ENCODE peak calls at places on chromosome 6, in six cellular contexts. One of them, this sample, is unnamed. For H3K36me3, the result is how much of the 10 kb centered on the place peaks cover.

GRCh38 chr6:108407952-108408351 is 113.1 kb downstream of the AFG1L start:
- DNase-seq in HepG2: no peak
- DNase-seq in H1: no peak
- DNase-seq in sigmoid colon: no peak
- DNase-seq in HCT116: no peak
- DNase-seq in transverse colon: no peak
- DNase-seq in this sample: no peak

GRCh38 chr6:37650071-37650481 is 47.6 kb downstream of the MDGA1 start:
- DNase-seq in transverse colon: no peak
- DNase-seq in H1: peak
- DNase-seq in HepG2: peak
- DNase-seq in HCT116: no peak
- DNase-seq in sigmoid colon: no peak
- DNase-seq in this sample: no peak

GRCh38 chr6:6752129-6752528 is 163.6 kb downstream of the LY86 start:
- DNase-seq in HepG2: no peak
- DNase-seq in transverse colon: peak
- DNase-seq in HCT116: no peak
- DNase-seq in sigmoid colon: no peak
- DNase-seq in H1: no peak
- DNase-seq in this sample: no peak

GRCh38 chr6:139288496-139289040 is 3.2 kb downstream of the TXLNB start:
- DNase-seq in HCT116: no peak
- DNase-seq in HepG2: no peak
- DNase-seq in transverse colon: no peak
- DNase-seq in H1: no peak
- DNase-seq in sigmoid colon: no peak
- DNase-seq in this sample: no peak

GRCh38 chr6:37052027-37052628 is 46.7 kb downstream of the FGD2 start:
- DNase-seq in HepG2: peak
- DNase-seq in transverse colon: no peak
- DNase-seq in H1: peak
- DNase-seq in HCT116: no peak
- DNase-seq in sigmoid colon: peak
- DNase-seq in this sample: no peak

GRCh38 chr6:39929733-39930461 is 4.4 kb downstream of the MOCS1 start:
- DNase-seq in H1: no peak
- DNase-seq in HCT116: no peak
- DNase-seq in transverse colon: no peak
- DNase-seq in sigmoid colon: no peak
- DNase-seq in HepG2: peak
- DNase-seq in this sample: no peak

GRCh38 chr6:117397536-117398227 is 28.1 kb downstream of the ROS1 start:
- DNase-seq in transverse colon: no peak
- DNase-seq in HepG2: no peak
- DNase-seq in sigmoid colon: no peak
- DNase-seq in HCT116: no peak
- DNase-seq in H1: no peak
- DNase-seq in this sample: no peak

GRCh38 chr6:39260953-39261352 is 31.7 kb upstream of the KCNK5 start:
- DNase-seq in HepG2: no peak
- DNase-seq in sigmoid colon: no peak
- DNase-seq in HCT116: no peak
- DNase-seq in H1: no peak
- DNase-seq in transverse colon: no peak
- DNase-seq in this sample: no peak

GRCh38 chr6:44253307-44254101 is 3.8 kb downstream of the SLC35B2 start:
- DNase-seq in HepG2: peak
- DNase-seq in sigmoid colon: no peak
- DNase-seq in HCT116: no peak
- DNase-seq in H1: peak
- DNase-seq in transverse colon: peak
- DNase-seq in this sample: peak

GRCh38 chr6:44254957-44255808 is 2.1 kb downstream of the SLC35B2 start:
- DNase-seq in sigmoid colon: no peak
- DNase-seq in transverse colon: no peak
- DNase-seq in HCT116: no peak
- DNase-seq in HepG2: no peak
- DNase-seq in H1: peak
- DNase-seq in this sample: no peak

GRCh38 chr6:44256291-44257006 is 879 bp downstream of the SLC35B2 start:
- DNase-seq in HCT116: no peak
- DNase-seq in HepG2: no peak
- DNase-seq in sigmoid colon: no peak
- DNase-seq in transverse colon: peak
- DNase-seq in H1: peak
- DNase-seq in this sample: peak

GRCh38 chr6:44255848-44256247 is 1.5 kb downstream of the SLC35B2 start:
- DNase-seq in transverse colon: no peak
- DNase-seq in sigmoid colon: no peak
- DNase-seq in HepG2: no peak
- DNase-seq in H1: no peak
- DNase-seq in HCT116: no peak
- DNase-seq in this sample: no peak

GRCh38 chr6:44254201-44254956 is 2.9 kb downstream of the SLC35B2 start:
- DNase-seq in transverse colon: no peak
- DNase-seq in sigmoid colon: no peak
- DNase-seq in HCT116: no peak
- DNase-seq in H1: peak
- DNase-seq in HepG2: no peak
- DNase-seq in this sample: no peak
- TF ChIP-seq POLR2AphosphoS5 in transverse colon: no peak
- TF ChIP-seq POLR2AphosphoS5 in sigmoid colon: no peak
- TF ChIP-seq POLR2AphosphoS5 in HCT116: no peak
- TF ChIP-seq POLR2AphosphoS5 in H1: peak
- TF ChIP-seq POLR2AphosphoS5 in HepG2: peak
- TF ChIP-seq POLR2AphosphoS5 in this sample: no peak

GRCh38 chr6:30894381-30894780 is 10.1 kb downstream of the DDR1 start:
- DNase-seq in sigmoid colon: no peak
- DNase-seq in transverse colon: no peak
- DNase-seq in H1: no peak
- DNase-seq in HepG2: no peak
- DNase-seq in HCT116: no peak
- DNase-seq in this sample: no peak
- H3K36me3 ChIP-seq in sigmoid colon: half or more
- H3K36me3 ChIP-seq in transverse colon: under half
- H3K36me3 ChIP-seq in H1: half or more
- H3K36me3 ChIP-seq in HepG2: under half
- H3K36me3 ChIP-seq in HCT116: half or more
- H3K36me3 ChIP-seq in this sample: half or more

GRCh38 chr6:41450581-41450980 is 95.6 kb upstream of the FOXP4 start:
- DNase-seq in sigmoid colon: no peak
- DNase-seq in transverse colon: no peak
- DNase-seq in HepG2: no peak
- DNase-seq in HCT116: no peak
- DNase-seq in H1: no peak
- DNase-seq in this sample: no peak

GRCh38 chr6:41453232-41453631 is 92.9 kb upstream of the FOXP4 start:
- DNase-seq in transverse colon: no peak
- DNase-seq in HCT116: no peak
- DNase-seq in HepG2: no peak
- DNase-seq in sigmoid colon: no peak
- DNase-seq in H1: no peak
- DNase-seq in this sample: no peak

GRCh38 chr6:41452763-41453162 is 93.4 kb upstream of the FOXP4 start:
- DNase-seq in H1: no peak
- DNase-seq in sigmoid colon: no peak
- DNase-seq in transverse colon: no peak
- DNase-seq in HCT116: no peak
- DNase-seq in HepG2: no peak
- DNase-seq in this sample: no peak

GRCh38 chr6:41451039-41451438 is 95.1 kb upstream of the FOXP4 start:
- DNase-seq in transverse colon: no peak
- DNase-seq in H1: no peak
- DNase-seq in HepG2: no peak
- DNase-seq in HCT116: no peak
- DNase-seq in sigmoid colon: no peak
- DNase-seq in this sample: peak

GRCh38 chr6:41451515-41452163 is 94.5 kb upstream of the FOXP4 start:
- DNase-seq in transverse colon: no peak
- DNase-seq in H1: no peak
- DNase-seq in HCT116: no peak
- DNase-seq in sigmoid colon: peak
- DNase-seq in HepG2: no peak
- DNase-seq in this sample: no peak
- TF ChIP-seq POLR2AphosphoS5 in transverse colon: peak
- TF ChIP-seq POLR2AphosphoS5 in H1: no peak
- TF ChIP-seq POLR2AphosphoS5 in HCT116: no peak
- TF ChIP-seq POLR2AphosphoS5 in sigmoid colon: peak
- TF ChIP-seq POLR2AphosphoS5 in HepG2: no peak
- TF ChIP-seq POLR2AphosphoS5 in this sample: no peak

DNA sequence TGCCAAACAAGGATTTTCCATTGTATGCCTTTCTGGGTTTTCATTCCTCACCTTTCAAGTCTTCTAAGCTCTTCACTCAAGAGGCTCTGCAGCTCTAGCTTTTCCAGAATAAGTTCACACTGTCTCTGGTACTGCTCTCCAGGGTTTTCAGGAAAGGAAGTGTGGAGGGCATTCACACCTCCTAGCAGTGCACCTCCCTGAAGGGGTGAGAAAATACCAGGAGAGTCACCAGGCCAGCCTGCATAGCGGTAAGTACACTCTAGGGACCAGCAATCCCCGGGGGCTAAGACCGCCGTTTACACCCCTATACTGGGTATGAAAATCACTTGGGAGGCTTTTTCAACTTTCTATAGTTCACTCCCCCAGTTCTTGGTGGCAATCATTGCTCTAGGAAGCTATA is 67.9 kb upstream of the ASF1A start:
- DNase-seq in sigmoid colon: no peak
- DNase-seq in HepG2: no peak
- DNase-seq in H1: no peak
- DNase-seq in transverse colon: no peak
- DNase-seq in HCT116: no peak
- DNase-seq in this sample: no peak
- H3K36me3 ChIP-seq in sigmoid colon: half or more
- H3K36me3 ChIP-seq in HepG2: under half
- H3K36me3 ChIP-seq in H1: under half
- H3K36me3 ChIP-seq in transverse colon: under half
- H3K36me3 ChIP-seq in HCT116: under half
- H3K36me3 ChIP-seq in this sample: half or more

GRCh38 chr6:21947751-21948386 is 349.0 kb downstream of the PRL start:
- DNase-seq in H1: no peak
- DNase-seq in transverse colon: no peak
- DNase-seq in HCT116: no peak
- DNase-seq in HepG2: no peak
- DNase-seq in sigmoid colon: no peak
- DNase-seq in this sample: no peak
- TF ChIP-seq POLR2AphosphoS5 in H1: no peak
- TF ChIP-seq POLR2AphosphoS5 in transverse colon: no peak
- TF ChIP-seq POLR2AphosphoS5 in HCT116: no peak
- TF ChIP-seq POLR2AphosphoS5 in HepG2: no peak
- TF ChIP-seq POLR2AphosphoS5 in sigmoid colon: no peak
- TF ChIP-seq POLR2AphosphoS5 in this sample: no peak

DNA sequence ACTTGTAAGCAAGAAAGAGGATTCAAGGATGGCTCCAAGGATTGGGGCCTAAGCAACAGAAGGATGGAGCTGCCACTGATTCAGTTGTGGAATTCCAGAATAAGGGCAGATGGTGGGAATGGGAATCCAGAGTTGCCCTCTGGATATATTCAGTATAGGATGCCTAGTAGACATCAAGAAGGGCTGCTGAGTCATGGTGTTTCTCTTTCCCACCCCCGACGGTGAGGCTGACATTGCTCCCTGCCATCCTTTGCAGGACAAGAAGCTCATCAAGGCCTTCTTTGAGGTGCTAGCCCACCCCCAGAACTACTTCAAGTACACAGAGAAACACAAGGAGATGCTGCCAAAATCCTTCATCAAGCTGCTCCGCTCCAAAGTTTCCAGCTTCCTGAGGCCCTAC is 11.2 kb upstream of the ZNF76 start:
- DNase-seq in H1: no peak
- DNase-seq in transverse colon: no peak
- DNase-seq in sigmoid colon: no peak
- DNase-seq in HepG2: no peak
- DNase-seq in HCT116: no peak
- DNase-seq in this sample: no peak
- H3K36me3 ChIP-seq in H1: under half
- H3K36me3 ChIP-seq in transverse colon: under half
- H3K36me3 ChIP-seq in sigmoid colon: under half
- H3K36me3 ChIP-seq in HepG2: under half
- H3K36me3 ChIP-seq in HCT116: under half
- H3K36me3 ChIP-seq in this sample: under half

DNA sequence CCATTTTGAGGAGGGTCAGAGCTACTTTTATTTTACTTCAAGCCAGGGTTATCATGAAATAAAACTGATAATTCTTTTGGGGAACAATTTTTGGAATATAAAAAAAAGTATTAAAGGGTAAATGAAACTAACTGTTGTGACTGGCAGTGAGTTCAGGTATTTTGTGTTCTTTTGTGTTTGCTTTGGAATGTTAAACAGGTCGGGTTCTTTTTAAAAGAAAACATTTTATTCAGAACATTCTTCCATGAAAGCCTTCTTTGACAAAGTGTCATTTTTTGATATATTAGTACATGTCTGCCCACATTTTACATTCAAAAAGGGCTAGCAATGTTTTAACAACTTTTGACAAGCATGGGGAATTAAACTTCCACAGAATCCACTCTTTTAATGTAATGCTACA is 170.0 kb downstream of the HS3ST5 start:
- DNase-seq in HepG2: no peak
- DNase-seq in HCT116: no peak
- DNase-seq in H1: no peak
- DNase-seq in transverse colon: no peak
- DNase-seq in sigmoid colon: no peak
- DNase-seq in this sample: no peak
- TF ChIP-seq POLR2AphosphoS5 in HepG2: no peak
- TF ChIP-seq POLR2AphosphoS5 in HCT116: no peak
- TF ChIP-seq POLR2AphosphoS5 in H1: no peak
- TF ChIP-seq POLR2AphosphoS5 in transverse colon: no peak
- TF ChIP-seq POLR2AphosphoS5 in sigmoid colon: no peak
- TF ChIP-seq POLR2AphosphoS5 in this sample: no peak

This sample was measured in stomach.